ENCODE peak calls at places on chromosomes 11 and 22, in seven cellular contexts. T is upper lobe of right lung, K is IMR-90, I is PC-9, F is ascending aorta, G is fibroblast of mammary gland, J is WTC11. Q is an unnamed sample.

GRCh38 chr11:1879342-1879940 is 12.3 kb downstream of the PRR33 start:
- DNase-seq in T (peak; percentile 60), K (no peak), I (no peak), F (no peak), G (no peak), J (no peak), Q (no peak)

GRCh38 chr11:73513707-73514106 is 84.2 kb downstream of the FAM168A start:
- DNase-seq in T (no peak), K (no peak), I (no peak), F (no peak), G (no peak), J (no peak), Q (no peak)

GRCh38 chr11:2759228-2760195 is 59.7 kb upstream of the KCNQ1OT1 start:
- DNase-seq in T (peak; percentile 51), K (no peak), I (no peak), F (peak; percentile 27), G (no peak), J (peak; percentile 9), Q (no peak)

GRCh38 chr11:3129591-3130268 is 35.4 kb downstream of the OSBPL5 start:
- DNase-seq in T (peak; percentile 60), K (no peak), I (no peak), F (peak; percentile 56), G (no peak), J (peak; percentile 12), Q (no peak)

GRCh38 chr22:30370681-30371080 is 13.9 kb downstream of the CCDC157 start:
- DNase-seq in T (no peak), K (no peak), I (no peak), F (no peak), G (no peak), J (no peak), Q (no peak)

GRCh38 chr11:10659339-10660216 is 34.0 kb downstream of the IRAG1 start:
- DNase-seq in T (peak; percentile 81), K (peak; percentile 95), I (peak; percentile 95), F (peak; percentile 90), G (peak; percentile 94), J (no peak), Q (peak; percentile 60)

GRCh38 chr22:50267591-50268390 is 2.4 kb downstream of the MAPK11 start:
- DNase-seq in T (peak; percentile 86), K (peak; percentile 38), I (no peak), F (no peak), G (peak; percentile 27), J (peak; percentile 74), Q (no peak)

GRCh38 chr11:36460220-36460619 is 49.9 kb downstream of the TRAF6 start:
- DNase-seq in T (no peak), K (no peak), I (no peak), F (no peak), G (no peak), J (peak; percentile 52), Q (no peak)

GRCh38 chr11:32187106-32187505 is 96.2 kb downstream of the RCN1 start:
- DNase-seq in T (no peak), K (no peak), I (no peak), F (no peak), G (no peak), J (no peak), Q (no peak)

GRCh38 chr11:32183512-32183911 is 92.6 kb downstream of the RCN1 start:
- DNase-seq in T (no peak), K (no peak), I (no peak), F (no peak), G (no peak), J (no peak), Q (no peak)

GRCh38 chr11:32184057-32185055 is 93.5 kb downstream of the RCN1 start:
- DNase-seq in T (no peak), K (no peak), I (no peak), F (no peak), G (no peak), J (no peak), Q (no peak)

GRCh38 chr11:32186118-32186517 is 95.2 kb downstream of the RCN1 start:
- DNase-seq in T (no peak), K (no peak), I (no peak), F (no peak), G (no peak), J (no peak), Q (no peak)

DNA sequence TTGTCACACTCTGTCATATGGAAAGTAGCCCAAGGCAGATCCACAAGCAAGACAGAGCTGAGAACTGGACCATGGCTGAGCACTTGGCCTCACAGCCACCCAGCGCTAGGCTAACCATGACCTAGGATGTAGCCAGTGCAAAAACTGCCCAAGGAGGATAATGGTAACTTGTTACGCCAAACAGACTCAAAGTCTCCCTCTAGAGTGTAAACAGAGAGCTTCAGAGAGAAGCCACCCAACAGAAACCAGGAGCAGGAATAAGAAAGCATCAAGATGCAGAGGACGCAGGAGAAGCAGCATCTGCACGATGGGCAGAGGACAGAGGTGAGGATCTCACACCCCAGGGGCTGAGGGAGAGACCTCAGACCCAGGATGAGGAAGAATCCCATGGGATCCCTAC is 97.9 kb downstream of the RCN1 start:
- DNase-seq in T (no peak), K (no peak), I (no peak), F (no peak), G (no peak), J (no peak), Q (no peak)
- TF ChIP-seq CTCF in T (no peak), K (no peak), I (peak; percentile 28), F (no peak), G (peak; percentile 21), J (no peak), Q (no peak)

GRCh38 chr11:128484172-128484571 is 103.2 kb downstream of the ETS1 start:
- DNase-seq in T (no peak), K (no peak), I (no peak), F (no peak), G (no peak), J (no peak), Q (no peak)
- TF ChIP-seq CTCF in T (no peak), K (no peak), I (peak; percentile 45), F (no peak), G (peak; percentile 9), J (no peak), Q (no peak)

GRCh38 chr11:123434262-123434661 is 4.2 kb downstream of the GRAMD1B start:
- DNase-seq in T (no peak), K (peak; percentile 22), I (no peak), F (no peak), G (peak; percentile 28), J (peak; percentile 48), Q (peak; percentile 12)
- TF ChIP-seq CTCF in T (no peak), K (peak; percentile 14), I (no peak), F (no peak), G (peak; percentile 12), J (no peak), Q (no peak)

DNA sequence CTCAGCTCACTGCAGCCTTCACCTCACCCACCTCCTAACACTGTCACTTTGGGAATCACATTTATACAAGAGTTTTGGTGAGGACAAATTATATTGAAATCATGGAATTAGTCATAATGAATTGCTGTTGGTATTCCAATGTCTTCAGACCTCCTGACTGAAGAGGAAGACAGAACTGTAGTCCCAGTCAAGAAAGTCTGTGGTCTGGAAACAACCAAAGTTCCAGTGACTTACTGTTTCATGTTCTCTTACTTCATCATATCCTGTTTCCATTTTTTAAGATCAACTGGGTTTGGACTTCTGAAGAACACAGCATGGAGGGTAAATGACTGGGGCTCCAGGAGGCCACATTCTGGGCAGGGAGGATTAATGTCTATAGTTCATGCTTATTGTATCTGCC is 43.0 kb upstream of the HIPK3 start:
- DNase-seq in T (no peak), K (no peak), I (no peak), F (no peak), G (peak; percentile 17), J (no peak), Q (no peak)
- TF ChIP-seq CTCF in T (no peak), K (no peak), I (no peak), F (no peak), G (no peak), J (no peak), Q (no peak)

GRCh38 chr22:19912236-19912999 is 29.2 kb upstream of the COMT start:
- DNase-seq in T (no peak), K (no peak), I (no peak), F (no peak), G (no peak), J (no peak), Q (no peak)
- TF ChIP-seq CTCF in T (no peak), K (peak; percentile 1), I (no peak), F (no peak), G (no peak), J (no peak), Q (no peak)

DNA sequence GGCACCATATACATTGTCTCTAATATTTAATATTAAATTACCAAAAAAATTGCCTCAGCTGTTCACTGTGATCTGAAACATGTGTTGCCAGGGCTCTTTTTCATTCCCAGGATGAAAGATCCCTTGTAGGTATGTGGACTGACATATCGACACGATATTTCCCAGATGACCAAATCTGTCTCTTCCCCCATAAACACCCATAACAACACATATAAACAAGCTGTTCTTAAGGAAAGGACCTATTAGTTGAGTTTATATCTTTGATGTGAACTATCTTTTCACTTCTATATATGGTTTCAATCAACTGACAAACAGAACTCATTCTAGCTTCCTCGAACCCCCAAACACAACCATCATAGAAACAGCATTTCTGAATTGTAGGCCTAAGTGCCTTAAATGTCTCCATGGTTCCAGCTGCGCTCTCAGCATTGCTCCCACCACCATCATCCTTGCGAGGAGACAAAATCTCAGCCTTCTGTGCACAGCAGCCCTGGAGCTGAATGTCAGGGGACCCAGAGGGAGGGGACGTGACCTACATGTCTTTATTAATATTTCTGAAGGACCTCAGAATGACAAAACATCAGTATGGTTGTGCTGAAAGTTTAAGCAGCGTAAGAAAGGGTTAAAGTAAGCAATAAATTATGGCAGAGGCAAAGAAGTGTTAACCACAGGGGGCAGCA is 67.0 kb downstream of the ETS1 start:
- DNase-seq in T (no peak), K (no peak), I (no peak), F (no peak), G (peak; percentile 43), J (no peak), Q (no peak)
- TF ChIP-seq CTCF in T (no peak), K (no peak), I (no peak), F (no peak), G (peak; percentile 4), J (no peak), Q (no peak)

GRCh38 chr11:65780770-65781151 is at the start of gene AP5B1:
- DNase-seq in T (peak; percentile 90), K (peak; percentile 41), I (peak; percentile 49), F (peak; percentile 80), G (peak; percentile 24), J (peak; percentile 53), Q (peak; percentile 83)
- TF ChIP-seq CTCF in T (no peak), K (peak; percentile 29), I (no peak), F (no peak), G (no peak), J (no peak), Q (no peak)

GRCh38 chr11:18243783-18244362 is 4.6 kb downstream of the SAA2 start:
- DNase-seq in T (no peak), K (peak; percentile 72), I (peak; percentile 57), F (peak; percentile 73), G (peak; percentile 74), J (peak; percentile 70), Q (peak; percentile 76)
- TF ChIP-seq CTCF in T (peak; percentile 84), K (peak; percentile 83), I (peak; percentile 97), F (peak; percentile 74), G (peak; percentile 93), J (peak; percentile 89), Q (peak; percentile 83)

Q was measured in Calu3.